ENCODE peak calls at places on chromosomes 6 and 20, in nine cellular contexts. One of them, this sample, is unnamed. For H3K9me3 and H3K4me1, the result is how much of the 10 kb centered on the place peaks cover.

GRCh38 chr6:165181951-165182414 is 127.4 kb downstream of the C6orf118 start:
- DNase-seq in psoas muscle: no peak
- DNase-seq in Caco-2: no peak
- DNase-seq in CD8-positive, alpha-beta T cell: no peak
- DNase-seq in adipocyte: no peak
- DNase-seq in body of pancreas: no peak
- DNase-seq in tibial artery: no peak
- DNase-seq in left lung: no peak
- DNase-seq in breast epithelium: no peak
- DNase-seq in this sample: no peak

GRCh38 chr20:51460569-51461265 is 81.8 kb downstream of the NFATC2 start:
- DNase-seq in CD8-positive, alpha-beta T cell: no peak
- DNase-seq in Caco-2: peak
- DNase-seq in left lung: no peak
- DNase-seq in psoas muscle: no peak
- DNase-seq in breast epithelium: no peak
- DNase-seq in adipocyte: no peak
- DNase-seq in body of pancreas: no peak
- DNase-seq in tibial artery: no peak
- DNase-seq in this sample: no peak

GRCh38 chr6:23218751-23219150 is 649.4 kb downstream of the HDGFL1 start:
- DNase-seq in psoas muscle: no peak
- DNase-seq in breast epithelium: no peak
- DNase-seq in left lung: no peak
- DNase-seq in body of pancreas: no peak
- DNase-seq in Caco-2: no peak
- DNase-seq in adipocyte: no peak
- DNase-seq in CD8-positive, alpha-beta T cell: no peak
- DNase-seq in tibial artery: no peak
- DNase-seq in this sample: no peak

GRCh38 chr6:141700836-141701235 is 431.9 kb upstream of the GJE1 start:
- DNase-seq in left lung: no peak
- DNase-seq in adipocyte: peak
- DNase-seq in breast epithelium: no peak
- DNase-seq in psoas muscle: no peak
- DNase-seq in body of pancreas: no peak
- DNase-seq in Caco-2: no peak
- DNase-seq in tibial artery: no peak
- DNase-seq in CD8-positive, alpha-beta T cell: no peak
- DNase-seq in this sample: no peak

GRCh38 chr6:165227644-165228329 is 81.6 kb downstream of the C6orf118 start:
- DNase-seq in CD8-positive, alpha-beta T cell: no peak
- DNase-seq in body of pancreas: no peak
- DNase-seq in breast epithelium: no peak
- DNase-seq in left lung: peak
- DNase-seq in Caco-2: no peak
- DNase-seq in psoas muscle: no peak
- DNase-seq in tibial artery: no peak
- DNase-seq in adipocyte: no peak
- DNase-seq in this sample: no peak

GRCh38 chr6:107374264-107374663 is 85.1 kb downstream of the PDSS2 start:
- DNase-seq in psoas muscle: no peak
- DNase-seq in left lung: no peak
- DNase-seq in tibial artery: no peak
- DNase-seq in body of pancreas: no peak
- DNase-seq in breast epithelium: no peak
- DNase-seq in Caco-2: no peak
- DNase-seq in CD8-positive, alpha-beta T cell: no peak
- DNase-seq in adipocyte: no peak
- DNase-seq in this sample: no peak

GRCh38 chr6:15524736-15525401 is 138.0 kb downstream of the DTNBP1 start:
- DNase-seq in body of pancreas: no peak
- DNase-seq in psoas muscle: no peak
- DNase-seq in CD8-positive, alpha-beta T cell: no peak
- DNase-seq in Caco-2: no peak
- DNase-seq in tibial artery: no peak
- DNase-seq in adipocyte: no peak
- DNase-seq in left lung: no peak
- DNase-seq in breast epithelium: no peak
- DNase-seq in this sample: no peak

GRCh38 chr6:29968130-29968529 is 25.8 kb downstream of the HLA-A start:
- DNase-seq in left lung: no peak
- DNase-seq in adipocyte: no peak
- DNase-seq in CD8-positive, alpha-beta T cell: no peak
- DNase-seq in Caco-2: no peak
- DNase-seq in breast epithelium: no peak
- DNase-seq in body of pancreas: peak
- DNase-seq in psoas muscle: no peak
- DNase-seq in tibial artery: no peak
- DNase-seq in this sample: no peak

GRCh38 chr6:85795966-85796365 is 153.3 kb upstream of the SYNCRIP start:
- DNase-seq in breast epithelium: no peak
- DNase-seq in CD8-positive, alpha-beta T cell: no peak
- DNase-seq in tibial artery: no peak
- DNase-seq in psoas muscle: no peak
- DNase-seq in Caco-2: no peak
- DNase-seq in left lung: no peak
- DNase-seq in adipocyte: no peak
- DNase-seq in body of pancreas: no peak
- DNase-seq in this sample: peak

DNA sequence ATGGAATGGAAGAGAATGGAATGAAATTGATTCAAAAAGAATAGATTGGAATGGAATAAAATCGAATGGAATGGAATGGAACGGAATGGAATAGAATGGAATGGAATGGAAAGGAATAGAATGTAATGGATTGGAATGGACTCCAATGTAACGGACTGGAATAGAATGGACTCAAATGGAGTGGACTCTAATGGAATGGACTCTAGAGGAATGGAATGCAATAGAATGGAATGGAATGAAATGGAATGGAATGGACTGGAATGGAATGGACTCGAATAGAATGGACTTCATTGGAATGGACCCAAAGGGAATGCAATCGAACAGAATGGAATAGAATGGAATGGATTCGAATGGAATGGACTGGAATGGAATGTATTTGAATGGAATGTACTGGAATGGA is 19.7 kb upstream of the DEFB115 start:
- DNase-seq in breast epithelium: no peak
- DNase-seq in psoas muscle: no peak
- DNase-seq in tibial artery: no peak
- DNase-seq in left lung: no peak
- DNase-seq in Caco-2: no peak
- DNase-seq in CD8-positive, alpha-beta T cell: no peak
- DNase-seq in adipocyte: no peak
- DNase-seq in body of pancreas: no peak
- DNase-seq in this sample: no peak
- H3K9me3 ChIP-seq in breast epithelium: half or more
- H3K9me3 ChIP-seq in psoas muscle: half or more
- H3K9me3 ChIP-seq in tibial artery: half or more
- H3K9me3 ChIP-seq in left lung: half or more
- H3K9me3 ChIP-seq in Caco-2: half or more
- H3K9me3 ChIP-seq in CD8-positive, alpha-beta T cell: under half
- H3K9me3 ChIP-seq in adipocyte: under half
- H3K9me3 ChIP-seq in body of pancreas: under half
- H3K9me3 ChIP-seq in this sample: under half

GRCh38 chr6:108578595-108579038 is 17.9 kb downstream of the FOXO3 start:
- DNase-seq in tibial artery: no peak
- DNase-seq in Caco-2: no peak
- DNase-seq in psoas muscle: no peak
- DNase-seq in CD8-positive, alpha-beta T cell: no peak
- DNase-seq in left lung: no peak
- DNase-seq in adipocyte: peak
- DNase-seq in breast epithelium: no peak
- DNase-seq in body of pancreas: no peak
- DNase-seq in this sample: no peak
- H3K4me1 ChIP-seq in tibial artery: half or more
- H3K4me1 ChIP-seq in Caco-2: under half
- H3K4me1 ChIP-seq in psoas muscle: half or more
- H3K4me1 ChIP-seq in CD8-positive, alpha-beta T cell: under half
- H3K4me1 ChIP-seq in left lung: half or more
- H3K4me1 ChIP-seq in adipocyte: half or more
- H3K4me1 ChIP-seq in breast epithelium: under half
- H3K4me1 ChIP-seq in body of pancreas: half or more
- H3K4me1 ChIP-seq in this sample: under half

GRCh38 chr6:75290136-75290535 is 5.5 kb upstream of the TMEM30A start:
- DNase-seq in left lung: no peak
- DNase-seq in body of pancreas: no peak
- DNase-seq in adipocyte: no peak
- DNase-seq in breast epithelium: no peak
- DNase-seq in tibial artery: no peak
- DNase-seq in Caco-2: no peak
- DNase-seq in CD8-positive, alpha-beta T cell: no peak
- DNase-seq in psoas muscle: no peak
- DNase-seq in this sample: peak
- H3K4me3 ChIP-seq in left lung: no peak
- H3K4me3 ChIP-seq in body of pancreas: no peak
- H3K4me3 ChIP-seq in adipocyte: no peak
- H3K4me3 ChIP-seq in breast epithelium: no peak
- H3K4me3 ChIP-seq in tibial artery: no peak
- H3K4me3 ChIP-seq in Caco-2: no peak
- H3K4me3 ChIP-seq in CD8-positive, alpha-beta T cell: no peak
- H3K4me3 ChIP-seq in psoas muscle: no peak
- H3K4me3 ChIP-seq in this sample: no peak

GRCh38 chr20:40016884-40017283 is 672.2 kb downstream of the MAFB start:
- DNase-seq in tibial artery: no peak
- DNase-seq in psoas muscle: no peak
- DNase-seq in Caco-2: no peak
- DNase-seq in body of pancreas: no peak
- DNase-seq in breast epithelium: no peak
- DNase-seq in left lung: no peak
- DNase-seq in CD8-positive, alpha-beta T cell: no peak
- DNase-seq in adipocyte: no peak
- DNase-seq in this sample: no peak

GRCh38 chr20:40016359-40016758 is 672.7 kb downstream of the MAFB start:
- DNase-seq in Caco-2: no peak
- DNase-seq in adipocyte: no peak
- DNase-seq in body of pancreas: no peak
- DNase-seq in CD8-positive, alpha-beta T cell: no peak
- DNase-seq in breast epithelium: no peak
- DNase-seq in psoas muscle: no peak
- DNase-seq in left lung: no peak
- DNase-seq in tibial artery: no peak
- DNase-seq in this sample: no peak

GRCh38 chr20:40017765-40018164 is 671.3 kb downstream of the MAFB start:
- DNase-seq in left lung: no peak
- DNase-seq in tibial artery: no peak
- DNase-seq in Caco-2: no peak
- DNase-seq in breast epithelium: no peak
- DNase-seq in psoas muscle: no peak
- DNase-seq in CD8-positive, alpha-beta T cell: no peak
- DNase-seq in body of pancreas: no peak
- DNase-seq in adipocyte: peak
- DNase-seq in this sample: no peak

GRCh38 chr20:40019510-40019909 is 669.5 kb downstream of the MAFB start:
- DNase-seq in body of pancreas: peak
- DNase-seq in CD8-positive, alpha-beta T cell: no peak
- DNase-seq in psoas muscle: no peak
- DNase-seq in tibial artery: no peak
- DNase-seq in breast epithelium: no peak
- DNase-seq in Caco-2: no peak
- DNase-seq in left lung: no peak
- DNase-seq in adipocyte: no peak
- DNase-seq in this sample: no peak
- H3K9me3 ChIP-seq in body of pancreas: under half
- H3K9me3 ChIP-seq in CD8-positive, alpha-beta T cell: under half
- H3K9me3 ChIP-seq in psoas muscle: under half
- H3K9me3 ChIP-seq in tibial artery: under half
- H3K9me3 ChIP-seq in breast epithelium: under half
- H3K9me3 ChIP-seq in Caco-2: under half
- H3K9me3 ChIP-seq in left lung: under half
- H3K9me3 ChIP-seq in adipocyte: under half
- H3K9me3 ChIP-seq in this sample: under half

This sample was measured in HAP-1.